ENCODE peak calls at places on chromosome 1, in five cellular contexts. L is tibial nerve, S is stomach, K is HepG2, O is cardiac muscle cell. A is an unnamed sample.

GRCh38 chr1:67684526-67685066 is 405 bp upstream of the GADD45A start:
- DNase-seq in O (peak; percentile 15), K (no peak), S (no peak), L (no peak), A (no peak)

GRCh38 chr1:1940123-1940425 is 21.0 kb upstream of the TMEM52 start:
- DNase-seq in O (no peak), K (no peak), S (no peak), L (no peak), A (no peak)

GRCh38 chr1:156652131-156652991 is 10.4 kb downstream of the BCAN start:
- DNase-seq in S (no peak), K (no peak), L (no peak), O (peak; percentile 90), A (no peak)

GRCh38 chr1:54312874-54313316 is 93.3 kb downstream of the SSBP3 start:
- DNase-seq in L (no peak), S (no peak), K (peak; percentile 33), O (no peak), A (no peak)

GRCh38 chr1:111695801-111696200 is 43.4 kb downstream of the INKA2 start:
- DNase-seq in K (no peak), L (no peak), S (no peak), O (no peak), A (no peak)

GRCh38 chr1:34162852-34163766 is 1.9 kb downstream of the CSMD2 start:
- DNase-seq in O (peak; percentile 87), L (peak; percentile 30), K (peak; percentile 32), S (peak; percentile 42), A (peak; percentile 8)

GRCh38 chr1:201299968-201300367 is 16.7 kb downstream of the PKP1 start:
- DNase-seq in K (no peak), L (no peak), S (peak; percentile 64), O (no peak), A (no peak)

GRCh38 chr1:22107126-22107525 is 35.8 kb downstream of the WNT4 start:
- DNase-seq in L (no peak), S (no peak), O (no peak), K (no peak), A (no peak)

GRCh38 chr1:20100632-20101355 is 18.5 kb downstream of the PLA2G2D start:
- DNase-seq in O (peak; percentile 68), L (no peak), K (peak; percentile 48), S (peak; percentile 38), A (no peak)

GRCh38 chr1:201925301-201925567 is 21.1 kb downstream of the LMOD1 start:
- DNase-seq in L (no peak), O (no peak), K (no peak), S (no peak), A (no peak)

GRCh38 chr1:84271452-84272273 is 29.8 kb upstream of the SAMD13 start:
- DNase-seq in K (no peak), L (no peak), O (peak; percentile 6), S (peak; percentile 34), A (no peak)

GRCh38 chr1:150537732-150538684 is 11.2 kb upstream of the ADAMTSL4 start:
- DNase-seq in K (no peak), L (no peak), S (no peak), O (peak; percentile 42), A (no peak)

GRCh38 chr1:66788231-66788939 is 12.7 kb downstream of the INSL5 start:
- DNase-seq in O (no peak), S (no peak), L (no peak), K (no peak), A (no peak)

GRCh38 chr1:179448429-179449149 is 82.8 kb downstream of the AXDND1 start:
- DNase-seq in K (no peak), O (no peak), S (no peak), L (no peak), A (no peak)

GRCh38 chr1:229406798-229407197 is 27.1 kb downstream of the ACTA1 start:
- DNase-seq in K (peak; percentile 89), L (no peak), O (peak; percentile 60), S (no peak), A (no peak)
- H3K27me3 ChIP-seq in K (no peaks in the 10 kb centered on the region), L (no peaks in the 10 kb centered on the region), O (peaks cover 31% of the 10 kb centered on the region), S (peaks cover 36% of the 10 kb centered on the region), A (no peaks in the 10 kb centered on the region)

GRCh38 chr1:203668401-203668800 is 41.8 kb downstream of the ATP2B4 start:
- DNase-seq in S (no peak), L (no peak), K (no peak), O (no peak), A (no peak)

GRCh38 chr1:203666621-203667020 is 40.0 kb downstream of the ATP2B4 start:
- DNase-seq in S (no peak), K (no peak), L (no peak), O (no peak), A (no peak)

GRCh38 chr1:203663820-203664219 is 37.2 kb downstream of the ATP2B4 start:
- DNase-seq in K (no peak), O (no peak), S (no peak), L (no peak), A (no peak)

GRCh38 chr1:203667616-203668015 is 41.0 kb downstream of the ATP2B4 start:
- DNase-seq in K (no peak), O (no peak), L (no peak), S (no peak), A (no peak)

GRCh38 chr1:203665986-203666385 is 39.4 kb downstream of the ATP2B4 start:
- DNase-seq in S (no peak), L (no peak), O (no peak), K (no peak), A (no peak)
- H3K4me1 ChIP-seq in S (peaks cover 54% of the 10 kb centered on the region), L (no peaks in the 10 kb centered on the region), O (no peaks in the 10 kb centered on the region), K (no peaks in the 10 kb centered on the region), A (peaks cover 52% of the 10 kb centered on the region)

DNA sequence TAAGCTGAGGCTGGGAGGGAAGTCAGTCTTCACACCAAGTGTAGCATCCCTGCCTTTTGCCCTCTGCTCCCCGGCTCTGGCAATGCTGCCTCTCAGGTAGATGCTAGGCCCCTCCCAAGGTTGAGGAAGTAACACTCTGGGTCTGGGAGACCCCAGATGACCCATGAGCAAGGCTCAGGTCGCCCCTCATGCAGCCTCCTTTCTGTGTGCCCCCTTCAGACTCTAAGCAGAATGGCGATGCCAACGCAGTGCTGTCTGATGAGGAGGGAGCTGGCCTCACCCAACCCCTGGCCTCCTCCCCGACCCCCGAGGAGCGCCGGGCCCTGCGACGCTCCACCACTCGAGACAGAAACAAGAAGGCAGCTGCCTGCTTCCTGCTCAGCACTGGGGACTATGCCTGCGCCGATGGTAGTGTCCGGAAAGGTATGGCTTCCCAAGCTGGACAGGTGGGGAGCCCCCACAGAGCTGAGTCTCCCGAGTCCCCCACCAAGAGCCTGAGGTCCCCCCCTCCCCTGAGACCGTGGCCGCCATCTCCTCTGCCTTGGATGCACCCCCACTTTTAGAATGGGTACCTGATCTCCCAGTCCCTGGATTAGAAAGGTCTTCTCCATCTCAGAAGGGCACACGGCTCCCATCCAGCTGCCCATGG is 15.8 kb downstream of the KCNC4 start:
- DNase-seq in K (no peak), O (no peak), L (no peak), S (no peak), A (no peak)
- TF ChIP-seq CTCF in K (no peak), O (no peak), L (no peak), S (no peak), A (no peak)

GRCh38 chr1:11417162-11417561 is 61.8 kb upstream of the DISP3 start:
- DNase-seq in O (no peak), L (no peak), S (no peak), K (no peak), A (no peak)
- H3K27me3 ChIP-seq in O (no peaks in the 10 kb centered on the region), L (no peaks in the 10 kb centered on the region), S (peaks cover 25% of the 10 kb centered on the region), K (peaks cover 2% of the 10 kb centered on the region), A (peaks cover 26% of the 10 kb centered on the region)

DNA sequence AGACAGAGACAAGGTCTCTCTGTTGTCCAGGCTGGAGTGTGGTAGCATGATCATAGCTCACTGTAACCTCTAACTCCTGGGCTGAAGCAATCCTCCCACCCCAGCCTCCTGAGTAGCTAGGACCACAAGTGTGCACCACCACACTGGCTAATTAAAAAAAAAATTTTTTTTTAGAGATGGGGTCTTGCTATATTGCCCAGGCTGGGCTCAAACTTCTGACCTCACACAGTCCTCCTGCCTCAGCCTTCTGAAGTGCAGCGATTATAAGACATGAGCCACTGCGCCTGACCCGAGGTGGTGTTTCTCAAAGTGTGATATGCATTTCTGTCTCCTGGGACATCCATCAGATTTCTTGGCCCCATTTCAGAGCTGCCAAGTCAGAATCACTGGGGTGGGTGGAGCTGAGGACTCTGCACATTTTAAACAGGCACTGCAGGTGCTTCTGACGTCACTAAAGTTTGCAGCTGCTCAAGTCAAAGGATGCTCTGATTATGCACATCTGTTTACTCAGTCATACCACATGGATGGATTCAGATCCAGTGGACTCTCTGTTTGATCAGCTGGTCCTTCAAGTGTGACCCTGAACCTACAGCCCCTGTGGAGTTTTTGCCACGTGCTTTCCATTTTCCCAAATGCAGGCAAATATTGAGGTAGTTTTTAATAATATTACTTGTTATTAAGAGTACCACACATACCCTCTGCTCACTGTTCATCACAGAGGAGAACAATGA is 21.4 kb downstream of the TGFB2 start:
- DNase-seq in K (peak; percentile 86), L (no peak), S (no peak), O (no peak), A (no peak)
- H3K4me1 ChIP-seq in K (peaks cover 68% of the 10 kb centered on the region), L (no peaks in the 10 kb centered on the region), S (peaks cover 25% of the 10 kb centered on the region), O (peaks cover 64% of the 10 kb centered on the region), A (peaks cover 67% of the 10 kb centered on the region)

GRCh38 chr1:223833948-223834347 is 11.8 kb downstream of the TP53BP2 start:
- DNase-seq in K (no peak), O (no peak), L (no peak), S (no peak), A (no peak)

GRCh38 chr1:223829678-223830077 is 16.1 kb downstream of the TP53BP2 start:
- DNase-seq in S (no peak), O (no peak), K (no peak), L (no peak), A (no peak)

GRCh38 chr1:223834660-223835263 is 11.0 kb downstream of the TP53BP2 start:
- DNase-seq in L (no peak), S (no peak), O (no peak), K (no peak), A (no peak)

GRCh38 chr1:223832637-223832943 is 13.2 kb downstream of the TP53BP2 start:
- DNase-seq in S (no peak), L (no peak), K (no peak), O (peak; percentile 36), A (peak; percentile 43)

GRCh38 chr1:223831755-223832636 is 13.8 kb downstream of the TP53BP2 start:
- DNase-seq in K (no peak), L (no peak), S (no peak), O (no peak), A (no peak)
- TF ChIP-seq CTCF in K (no peak), L (no peak), S (no peak), O (peak; percentile 5), A (no peak)

DNA sequence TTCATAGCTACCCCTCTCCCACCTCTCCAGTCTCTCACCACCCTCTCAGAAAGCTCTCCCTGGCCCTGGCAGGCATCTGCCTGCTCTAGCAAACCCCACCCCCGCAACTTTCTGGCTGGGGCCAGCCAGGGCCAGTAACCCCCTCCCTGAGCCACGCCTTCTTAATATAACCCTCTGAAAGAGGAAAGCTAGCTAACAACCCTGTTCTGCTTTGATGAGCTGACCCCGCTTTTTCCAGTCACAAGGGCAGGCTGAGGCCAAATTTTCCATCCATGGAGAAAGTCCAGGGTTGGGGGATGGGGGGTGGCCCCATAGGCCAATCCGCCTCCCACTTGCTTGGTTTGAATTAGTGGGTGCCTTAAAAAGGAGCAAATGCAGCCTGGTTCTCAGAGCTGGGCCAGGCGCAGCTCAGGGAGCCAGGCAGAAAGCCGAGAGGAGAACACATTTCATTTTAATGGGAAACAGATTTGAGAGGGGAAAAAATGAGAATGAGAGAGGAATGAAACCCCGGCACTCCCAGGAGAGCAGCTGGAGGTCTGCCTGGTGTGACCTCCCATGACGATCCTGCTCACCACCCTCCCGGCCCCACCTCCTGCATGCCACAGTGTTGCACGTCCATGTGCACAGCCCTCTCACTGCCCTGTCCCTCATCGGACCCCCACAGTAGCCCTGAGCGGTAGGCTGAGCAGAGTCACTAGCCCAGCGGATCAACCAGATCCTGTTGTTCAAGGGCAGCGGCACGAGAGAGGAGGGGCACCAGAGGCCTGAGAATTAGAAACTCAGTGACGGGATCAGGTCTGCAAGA is 62.3 kb downstream of the OPTC start:
- DNase-seq in S (no peak), O (peak; percentile 92), L (peak; percentile 53), K (no peak), A (peak; percentile 56)
- H3K27me3 ChIP-seq in S (no peaks in the 10 kb centered on the region), O (no peaks in the 10 kb centered on the region), L (no peaks in the 10 kb centered on the region), K (peaks cover 1% of the 10 kb centered on the region), A (no peaks in the 10 kb centered on the region)

A was measured in gastrocnemius medialis.